ENCODE peak calls at places on chromosome 20, in nine cellular contexts. One of them, this sample, is unnamed.

GRCh38 chr20:38145094-38146075 is 19.7 kb downstream of the TGM2 start:
- DNase-seq in astrocyte of the spinal cord: peak; percentile 52
- DNase-seq in AG04450: no peak
- DNase-seq in lower lobe of right lung: no peak
- DNase-seq in tibial artery: no peak
- DNase-seq in fibroblast of lung: peak; percentile 82
- DNase-seq in cardiac muscle cell: no peak
- DNase-seq in fibroblast of the aortic adventitia: peak; percentile 39
- DNase-seq in mammary epithelial cell: no peak
- DNase-seq in this sample: no peak

GRCh38 chr20:59955131-59955796 is 3.0 kb upstream of the CDH26 start:
- DNase-seq in astrocyte of the spinal cord: no peak
- DNase-seq in tibial artery: no peak
- DNase-seq in fibroblast of the aortic adventitia: no peak
- DNase-seq in mammary epithelial cell: no peak
- DNase-seq in fibroblast of lung: no peak
- DNase-seq in AG04450: no peak
- DNase-seq in cardiac muscle cell: no peak
- DNase-seq in lower lobe of right lung: no peak
- DNase-seq in this sample: no peak

GRCh38 chr20:8129211-8129986 is 2.7 kb upstream of the PLCB1 start:
- DNase-seq in astrocyte of the spinal cord: no peak
- DNase-seq in tibial artery: no peak
- DNase-seq in lower lobe of right lung: no peak
- DNase-seq in AG04450: peak; percentile 33
- DNase-seq in fibroblast of the aortic adventitia: peak; percentile 72
- DNase-seq in fibroblast of lung: peak; percentile 49
- DNase-seq in mammary epithelial cell: no peak
- DNase-seq in cardiac muscle cell: no peak
- DNase-seq in this sample: no peak

GRCh38 chr20:56212071-56212470 is 36.5 kb upstream of the MC3R start:
- DNase-seq in AG04450: no peak
- DNase-seq in lower lobe of right lung: no peak
- DNase-seq in cardiac muscle cell: no peak
- DNase-seq in fibroblast of lung: no peak
- DNase-seq in fibroblast of the aortic adventitia: no peak
- DNase-seq in mammary epithelial cell: no peak
- DNase-seq in tibial artery: no peak
- DNase-seq in astrocyte of the spinal cord: no peak
- DNase-seq in this sample: no peak

GRCh38 chr20:57223648-57224489 is 42.6 kb downstream of the BMP7 start:
- DNase-seq in mammary epithelial cell: peak; percentile 43
- DNase-seq in fibroblast of the aortic adventitia: peak; percentile 6
- DNase-seq in cardiac muscle cell: no peak
- DNase-seq in fibroblast of lung: no peak
- DNase-seq in tibial artery: no peak
- DNase-seq in lower lobe of right lung: no peak
- DNase-seq in astrocyte of the spinal cord: no peak
- DNase-seq in AG04450: no peak
- DNase-seq in this sample: no peak

GRCh38 chr20:63536997-63537524 is at the start of gene PTK6:
- DNase-seq in AG04450: no peak
- DNase-seq in cardiac muscle cell: no peak
- DNase-seq in fibroblast of lung: no peak
- DNase-seq in mammary epithelial cell: no peak
- DNase-seq in fibroblast of the aortic adventitia: no peak
- DNase-seq in lower lobe of right lung: peak; percentile 93
- DNase-seq in tibial artery: no peak
- DNase-seq in astrocyte of the spinal cord: no peak
- DNase-seq in this sample: no peak

GRCh38 chr20:49452011-49452482 is 30.4 kb downstream of the KCNB1 start:
- DNase-seq in lower lobe of right lung: no peak
- DNase-seq in cardiac muscle cell: no peak
- DNase-seq in mammary epithelial cell: no peak
- DNase-seq in tibial artery: no peak
- DNase-seq in fibroblast of lung: peak; percentile 12
- DNase-seq in AG04450: no peak
- DNase-seq in fibroblast of the aortic adventitia: peak; percentile 76
- DNase-seq in astrocyte of the spinal cord: no peak
- DNase-seq in this sample: no peak

GRCh38 chr20:47546184-47547033 is 44.7 kb downstream of the NCOA3 start:
- DNase-seq in tibial artery: no peak
- DNase-seq in lower lobe of right lung: no peak
- DNase-seq in fibroblast of the aortic adventitia: peak; percentile 81
- DNase-seq in astrocyte of the spinal cord: peak; percentile 85
- DNase-seq in mammary epithelial cell: peak; percentile 51
- DNase-seq in cardiac muscle cell: no peak
- DNase-seq in AG04450: peak; percentile 83
- DNase-seq in fibroblast of lung: peak; percentile 95
- DNase-seq in this sample: no peak

GRCh38 chr20:19880256-19881079 is 122.4 kb downstream of the RIN2 start:
- DNase-seq in fibroblast of lung: peak; percentile 84
- DNase-seq in fibroblast of the aortic adventitia: peak; percentile 69
- DNase-seq in tibial artery: no peak
- DNase-seq in mammary epithelial cell: peak; percentile 57
- DNase-seq in astrocyte of the spinal cord: peak; percentile 76
- DNase-seq in cardiac muscle cell: no peak
- DNase-seq in AG04450: peak; percentile 43
- DNase-seq in lower lobe of right lung: no peak
- DNase-seq in this sample: no peak

GRCh38 chr20:33178726-33179125 is 10.8 kb downstream of the BPIFA2 start:
- DNase-seq in cardiac muscle cell: no peak
- DNase-seq in AG04450: no peak
- DNase-seq in fibroblast of lung: no peak
- DNase-seq in lower lobe of right lung: no peak
- DNase-seq in fibroblast of the aortic adventitia: no peak
- DNase-seq in astrocyte of the spinal cord: no peak
- DNase-seq in mammary epithelial cell: no peak
- DNase-seq in tibial artery: no peak
- DNase-seq in this sample: no peak

GRCh38 chr20:50737352-50737751 is 6.0 kb downstream of the PARD6B start:
- DNase-seq in fibroblast of lung: peak; percentile 28
- DNase-seq in astrocyte of the spinal cord: no peak
- DNase-seq in fibroblast of the aortic adventitia: no peak
- DNase-seq in mammary epithelial cell: no peak
- DNase-seq in AG04450: no peak
- DNase-seq in lower lobe of right lung: no peak
- DNase-seq in tibial artery: no peak
- DNase-seq in cardiac muscle cell: peak; percentile 38
- DNase-seq in this sample: no peak

GRCh38 chr20:50054626-50055511 is 58.1 kb downstream of the UBE2V1 start:
- DNase-seq in lower lobe of right lung: no peak
- DNase-seq in astrocyte of the spinal cord: peak; percentile 81
- DNase-seq in fibroblast of lung: peak; percentile 60
- DNase-seq in mammary epithelial cell: no peak
- DNase-seq in AG04450: no peak
- DNase-seq in tibial artery: peak; percentile 77
- DNase-seq in cardiac muscle cell: no peak
- DNase-seq in fibroblast of the aortic adventitia: peak; percentile 60
- DNase-seq in this sample: no peak

DNA sequence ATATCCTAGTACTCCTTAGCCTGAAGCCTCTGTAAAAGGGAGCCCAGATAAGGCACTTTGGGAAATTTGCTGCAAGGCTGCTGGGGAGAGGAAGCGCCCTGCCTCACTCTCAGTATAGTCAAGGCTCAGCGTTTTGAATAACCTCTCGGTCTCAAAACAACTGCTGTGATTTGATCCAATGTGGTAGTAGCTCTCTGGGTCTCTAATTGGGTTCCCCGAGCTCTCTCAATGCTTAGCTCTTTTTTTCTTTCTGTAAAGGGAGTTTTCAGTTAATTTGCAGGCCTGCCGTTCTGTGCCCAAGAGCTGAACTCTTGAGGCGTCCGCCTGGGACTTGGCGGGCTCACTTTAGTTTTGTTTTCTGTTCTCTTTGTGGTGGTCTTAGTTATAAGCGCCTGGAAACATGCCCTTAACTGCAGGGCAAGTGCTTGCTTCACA is 41.2 kb downstream of the ZHX3 start:
- DNase-seq in AG04450: no peak
- DNase-seq in astrocyte of the spinal cord: peak; percentile 83
- DNase-seq in fibroblast of lung: no peak
- DNase-seq in cardiac muscle cell: peak; percentile 7
- DNase-seq in fibroblast of the aortic adventitia: peak; percentile 39
- DNase-seq in tibial artery: peak; percentile 70
- DNase-seq in lower lobe of right lung: no peak
- DNase-seq in mammary epithelial cell: no peak
- DNase-seq in this sample: no peak
- H3K4me3 ChIP-seq in AG04450: no peak overlapping the region
- H3K4me3 ChIP-seq in astrocyte of the spinal cord: no peak overlapping the region
- H3K4me3 ChIP-seq in fibroblast of lung: no peak overlapping the region
- H3K4me3 ChIP-seq in cardiac muscle cell: no peak overlapping the region
- H3K4me3 ChIP-seq in fibroblast of the aortic adventitia: peak overlapping the region; percentile 36
- H3K4me3 ChIP-seq in tibial artery: no peak overlapping the region
- H3K4me3 ChIP-seq in lower lobe of right lung: no peak overlapping the region
- H3K4me3 ChIP-seq in mammary epithelial cell: no peak overlapping the region
- H3K4me3 ChIP-seq in this sample: no peak overlapping the region

GRCh38 chr20:45427236-45428149 is 11.6 kb downstream of the PIGT start:
- DNase-seq in mammary epithelial cell: no peak
- DNase-seq in cardiac muscle cell: no peak
- DNase-seq in tibial artery: no peak
- DNase-seq in fibroblast of lung: no peak
- DNase-seq in fibroblast of the aortic adventitia: peak; percentile 43
- DNase-seq in lower lobe of right lung: no peak
- DNase-seq in AG04450: no peak
- DNase-seq in astrocyte of the spinal cord: no peak
- DNase-seq in this sample: no peak
- TF ChIP-seq CTCF in mammary epithelial cell: no peak
- TF ChIP-seq CTCF in cardiac muscle cell: no peak
- TF ChIP-seq CTCF in tibial artery: no peak
- TF ChIP-seq CTCF in fibroblast of lung: no peak
- TF ChIP-seq CTCF in fibroblast of the aortic adventitia: no peak
- TF ChIP-seq CTCF in lower lobe of right lung: no peak
- TF ChIP-seq CTCF in AG04450: no peak
- TF ChIP-seq CTCF in astrocyte of the spinal cord: no peak
- TF ChIP-seq CTCF in this sample: no peak

GRCh38 chr20:18465536-18466200 is 1.2 kb downstream of the DZANK1 start:
- DNase-seq in astrocyte of the spinal cord: no peak
- DNase-seq in tibial artery: no peak
- DNase-seq in AG04450: no peak
- DNase-seq in fibroblast of lung: no peak
- DNase-seq in lower lobe of right lung: no peak
- DNase-seq in fibroblast of the aortic adventitia: no peak
- DNase-seq in cardiac muscle cell: no peak
- DNase-seq in mammary epithelial cell: no peak
- DNase-seq in this sample: no peak
- H3K4me3 ChIP-seq in astrocyte of the spinal cord: no peak overlapping the region
- H3K4me3 ChIP-seq in tibial artery: no peak overlapping the region
- H3K4me3 ChIP-seq in AG04450: no peak overlapping the region
- H3K4me3 ChIP-seq in fibroblast of lung: no peak overlapping the region
- H3K4me3 ChIP-seq in lower lobe of right lung: peak overlapping the region; percentile 98
- H3K4me3 ChIP-seq in fibroblast of the aortic adventitia: peak overlapping the region; percentile 97
- H3K4me3 ChIP-seq in cardiac muscle cell: no peak overlapping the region
- H3K4me3 ChIP-seq in mammary epithelial cell: no peak overlapping the region
- H3K4me3 ChIP-seq in this sample: no peak overlapping the region

GRCh38 chr20:24523661-24524060 is 54.2 kb downstream of the SYNDIG1 start:
- DNase-seq in AG04450: no peak
- DNase-seq in mammary epithelial cell: no peak
- DNase-seq in lower lobe of right lung: no peak
- DNase-seq in fibroblast of the aortic adventitia: no peak
- DNase-seq in tibial artery: no peak
- DNase-seq in astrocyte of the spinal cord: no peak
- DNase-seq in cardiac muscle cell: no peak
- DNase-seq in fibroblast of lung: no peak
- DNase-seq in this sample: no peak

GRCh38 chr20:24519476-24519875 is 50.0 kb downstream of the SYNDIG1 start:
- DNase-seq in mammary epithelial cell: no peak
- DNase-seq in cardiac muscle cell: no peak
- DNase-seq in astrocyte of the spinal cord: no peak
- DNase-seq in fibroblast of the aortic adventitia: no peak
- DNase-seq in fibroblast of lung: no peak
- DNase-seq in AG04450: no peak
- DNase-seq in lower lobe of right lung: no peak
- DNase-seq in tibial artery: no peak
- DNase-seq in this sample: no peak

DNA sequence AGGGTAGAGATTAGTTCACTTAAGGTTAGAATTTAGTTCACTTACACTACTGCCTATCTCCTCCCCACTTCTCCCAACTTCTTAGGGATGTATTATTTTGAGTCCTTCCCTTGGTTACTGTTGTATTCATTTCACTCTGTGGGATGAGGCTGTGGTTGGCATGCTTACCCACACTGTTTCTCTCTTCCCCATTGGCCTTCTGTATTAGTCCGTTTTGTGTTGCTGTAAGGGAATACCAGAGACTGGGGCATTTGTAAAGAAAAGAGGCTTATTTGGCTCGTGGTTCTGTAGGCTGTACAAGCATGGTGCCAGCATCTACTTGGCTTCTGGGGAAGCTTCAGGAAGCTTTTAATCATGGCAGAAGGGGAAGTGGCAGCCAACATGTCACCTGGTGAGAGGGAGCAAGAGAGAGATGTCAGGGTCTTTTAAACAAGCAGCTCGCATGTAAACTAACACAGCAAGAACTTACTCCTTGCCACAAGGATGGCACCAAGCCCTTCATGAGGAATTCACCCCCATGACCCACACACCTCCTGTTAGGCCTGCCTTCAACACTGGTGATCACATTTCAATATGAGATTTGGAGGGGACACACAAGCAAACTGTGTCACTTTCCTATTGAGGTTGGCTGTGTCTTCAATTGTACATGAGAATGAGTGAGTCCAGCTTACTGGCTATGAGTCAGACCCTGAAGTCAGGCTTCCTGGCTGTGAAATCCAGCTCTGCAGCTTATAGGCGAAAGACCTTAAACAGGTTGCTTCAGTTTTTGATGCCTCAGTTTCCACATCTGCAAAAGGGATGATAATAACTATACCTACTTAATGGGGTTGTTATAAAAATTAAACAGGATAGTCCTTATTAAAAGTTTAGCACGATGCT is 53.3 kb downstream of the SYNDIG1 start:
- DNase-seq in cardiac muscle cell: no peak
- DNase-seq in fibroblast of the aortic adventitia: no peak
- DNase-seq in AG04450: no peak
- DNase-seq in astrocyte of the spinal cord: peak; percentile 34
- DNase-seq in tibial artery: no peak
- DNase-seq in lower lobe of right lung: no peak
- DNase-seq in mammary epithelial cell: peak; percentile 30
- DNase-seq in fibroblast of lung: no peak
- DNase-seq in this sample: no peak
- TF ChIP-seq CTCF in cardiac muscle cell: no peak
- TF ChIP-seq CTCF in fibroblast of the aortic adventitia: no peak
- TF ChIP-seq CTCF in AG04450: no peak
- TF ChIP-seq CTCF in astrocyte of the spinal cord: no peak
- TF ChIP-seq CTCF in tibial artery: no peak
- TF ChIP-seq CTCF in lower lobe of right lung: no peak
- TF ChIP-seq CTCF in mammary epithelial cell: no peak
- TF ChIP-seq CTCF in fibroblast of lung: no peak
- TF ChIP-seq CTCF in this sample: no peak

GRCh38 chr20:37095108-37095608 is 639 bp downstream of the RBL1 start:
- DNase-seq in fibroblast of the aortic adventitia: peak; percentile 10
- DNase-seq in fibroblast of lung: no peak
- DNase-seq in astrocyte of the spinal cord: no peak
- DNase-seq in lower lobe of right lung: no peak
- DNase-seq in mammary epithelial cell: peak; percentile 18
- DNase-seq in AG04450: no peak
- DNase-seq in tibial artery: no peak
- DNase-seq in cardiac muscle cell: no peak
- DNase-seq in this sample: no peak
- H3K4me3 ChIP-seq in fibroblast of the aortic adventitia: peak overlapping the region; percentile 87
- H3K4me3 ChIP-seq in fibroblast of lung: peak overlapping the region; percentile 81
- H3K4me3 ChIP-seq in astrocyte of the spinal cord: peak overlapping the region; percentile 68
- H3K4me3 ChIP-seq in lower lobe of right lung: peak overlapping the region; percentile 100
- H3K4me3 ChIP-seq in mammary epithelial cell: peak overlapping the region; percentile 83
- H3K4me3 ChIP-seq in AG04450: peak overlapping the region; percentile 79
- H3K4me3 ChIP-seq in tibial artery: peak overlapping the region; percentile 76
- H3K4me3 ChIP-seq in cardiac muscle cell: peak overlapping the region; percentile 59
- H3K4me3 ChIP-seq in this sample: peak overlapping the region; percentile 81